ENCODE peak calls at places on chromosome 7, in nine cellular contexts. One of them, this sample, is unnamed.

GRCh38 chr7:108165726-108166125 is 35.6 kb upstream of the LAMB4 start:
- DNase-seq in lower lobe of right lung: no peak
- DNase-seq in Karpas-422: no peak
- DNase-seq in BJ: no peak
- DNase-seq in GM23248: no peak
- DNase-seq in SJSA1: no peak
- DNase-seq in mesendoderm: no peak
- DNase-seq in GM06990: no peak
- DNase-seq in heart right ventricle: no peak
- DNase-seq in this sample: no peak

GRCh38 chr7:101727184-101727583 is 90.2 kb upstream of the CUX1 start:
- DNase-seq in GM23248: no peak
- DNase-seq in SJSA1: no peak
- DNase-seq in lower lobe of right lung: no peak
- DNase-seq in BJ: no peak
- DNase-seq in Karpas-422: no peak
- DNase-seq in mesendoderm: no peak
- DNase-seq in heart right ventricle: no peak
- DNase-seq in GM06990: no peak
- DNase-seq in this sample: no peak

GRCh38 chr7:7920056-7920455 is 48.5 kb upstream of the GLCCI1 start:
- DNase-seq in GM06990: no peak
- DNase-seq in BJ: no peak
- DNase-seq in mesendoderm: no peak
- DNase-seq in lower lobe of right lung: no peak
- DNase-seq in heart right ventricle: no peak
- DNase-seq in SJSA1: no peak
- DNase-seq in Karpas-422: no peak
- DNase-seq in GM23248: no peak
- DNase-seq in this sample: no peak

GRCh38 chr7:128000854-128001265 is 30.4 kb downstream of the LRRC4 start:
- DNase-seq in SJSA1: no peak
- DNase-seq in lower lobe of right lung: no peak
- DNase-seq in GM06990: peak; percentile 17
- DNase-seq in BJ: no peak
- DNase-seq in GM23248: no peak
- DNase-seq in mesendoderm: no peak
- DNase-seq in Karpas-422: no peak
- DNase-seq in heart right ventricle: no peak
- DNase-seq in this sample: no peak

GRCh38 chr7:137443616-137444015 is 100.1 kb upstream of the PTN start:
- DNase-seq in SJSA1: no peak
- DNase-seq in GM06990: no peak
- DNase-seq in GM23248: peak; percentile 66
- DNase-seq in BJ: no peak
- DNase-seq in heart right ventricle: no peak
- DNase-seq in mesendoderm: no peak
- DNase-seq in lower lobe of right lung: no peak
- DNase-seq in Karpas-422: peak; percentile 35
- DNase-seq in this sample: no peak

GRCh38 chr7:102439963-102440795 is 6.8 kb downstream of the ORAI2 start:
- DNase-seq in mesendoderm: peak; percentile 89
- DNase-seq in GM06990: no peak
- DNase-seq in BJ: peak; percentile 19
- DNase-seq in heart right ventricle: peak; percentile 76
- DNase-seq in GM23248: peak; percentile 78
- DNase-seq in SJSA1: peak; percentile 86
- DNase-seq in Karpas-422: no peak
- DNase-seq in lower lobe of right lung: no peak
- DNase-seq in this sample: peak; percentile 33

GRCh38 chr7:149562602-149563001 is 65.0 kb upstream of the ZNF746 start:
- DNase-seq in GM23248: peak; percentile 70
- DNase-seq in BJ: no peak
- DNase-seq in heart right ventricle: no peak
- DNase-seq in Karpas-422: no peak
- DNase-seq in lower lobe of right lung: no peak
- DNase-seq in GM06990: no peak
- DNase-seq in SJSA1: no peak
- DNase-seq in mesendoderm: no peak
- DNase-seq in this sample: no peak

GRCh38 chr7:152572101-152572500 is 103.8 kb downstream of the XRCC2 start:
- DNase-seq in BJ: no peak
- DNase-seq in mesendoderm: no peak
- DNase-seq in SJSA1: no peak
- DNase-seq in lower lobe of right lung: no peak
- DNase-seq in Karpas-422: no peak
- DNase-seq in GM06990: no peak
- DNase-seq in GM23248: peak; percentile 15
- DNase-seq in heart right ventricle: no peak
- DNase-seq in this sample: no peak

GRCh38 chr7:76126632-76127031 is 75.1 kb upstream of the SRRM3 start:
- DNase-seq in heart right ventricle: no peak
- DNase-seq in mesendoderm: no peak
- DNase-seq in SJSA1: no peak
- DNase-seq in GM06990: no peak
- DNase-seq in lower lobe of right lung: no peak
- DNase-seq in Karpas-422: no peak
- DNase-seq in GM23248: no peak
- DNase-seq in BJ: no peak
- DNase-seq in this sample: no peak

GRCh38 chr7:42175834-42176745 is 60.9 kb downstream of the GLI3 start:
- DNase-seq in heart right ventricle: no peak
- DNase-seq in mesendoderm: no peak
- DNase-seq in lower lobe of right lung: no peak
- DNase-seq in SJSA1: no peak
- DNase-seq in GM06990: no peak
- DNase-seq in GM23248: peak; percentile 7
- DNase-seq in Karpas-422: no peak
- DNase-seq in BJ: no peak
- DNase-seq in this sample: no peak

GRCh38 chr7:1458676-1459511 is at the start of gene MICALL2:
- DNase-seq in GM06990: no peak
- DNase-seq in lower lobe of right lung: peak; percentile 83
- DNase-seq in SJSA1: peak; percentile 92
- DNase-seq in Karpas-422: no peak
- DNase-seq in BJ: no peak
- DNase-seq in mesendoderm: peak; percentile 51
- DNase-seq in GM23248: peak; percentile 97
- DNase-seq in heart right ventricle: peak; percentile 83
- DNase-seq in this sample: peak; percentile 89

GRCh38 chr7:86939197-86939814 is 120.1 kb downstream of the ELAPOR2 start:
- DNase-seq in lower lobe of right lung: no peak
- DNase-seq in SJSA1: peak; percentile 38
- DNase-seq in mesendoderm: peak; percentile 86
- DNase-seq in heart right ventricle: no peak
- DNase-seq in BJ: peak; percentile 20
- DNase-seq in GM06990: peak; percentile 52
- DNase-seq in Karpas-422: peak; percentile 89
- DNase-seq in GM23248: peak; percentile 70
- DNase-seq in this sample: no peak

GRCh38 chr7:18049262-18049661 is 21.6 kb upstream of the PRPS1L1 start:
- DNase-seq in GM06990: no peak
- DNase-seq in lower lobe of right lung: no peak
- DNase-seq in mesendoderm: no peak
- DNase-seq in Karpas-422: no peak
- DNase-seq in GM23248: no peak
- DNase-seq in BJ: no peak
- DNase-seq in heart right ventricle: no peak
- DNase-seq in SJSA1: no peak
- DNase-seq in this sample: no peak

GRCh38 chr7:40808409-40808942 is 673.7 kb downstream of the SUGCT start:
- DNase-seq in lower lobe of right lung: no peak
- DNase-seq in heart right ventricle: no peak
- DNase-seq in Karpas-422: no peak
- DNase-seq in GM06990: no peak
- DNase-seq in SJSA1: peak; percentile 97
- DNase-seq in mesendoderm: peak; percentile 4
- DNase-seq in GM23248: peak; percentile 97
- DNase-seq in BJ: peak; percentile 98
- DNase-seq in this sample: peak; percentile 69

GRCh38 chr7:107982918-107983389 is 20.0 kb downstream of the LAMB1 start:
- DNase-seq in lower lobe of right lung: no peak
- DNase-seq in heart right ventricle: no peak
- DNase-seq in Karpas-422: no peak
- DNase-seq in SJSA1: no peak
- DNase-seq in mesendoderm: no peak
- DNase-seq in GM23248: peak; percentile 33
- DNase-seq in GM06990: no peak
- DNase-seq in BJ: peak; percentile 70
- DNase-seq in this sample: peak; percentile 16

GRCh38 chr7:47535033-47535703 is 46.7 kb downstream of the TNS3 start:
- DNase-seq in BJ: no peak
- DNase-seq in GM23248: peak; percentile 34
- DNase-seq in GM06990: no peak
- DNase-seq in mesendoderm: no peak
- DNase-seq in lower lobe of right lung: no peak
- DNase-seq in heart right ventricle: no peak
- DNase-seq in SJSA1: no peak
- DNase-seq in Karpas-422: no peak
- DNase-seq in this sample: no peak

GRCh38 chr7:47534322-47535032 is 47.4 kb downstream of the TNS3 start:
- DNase-seq in BJ: no peak
- DNase-seq in GM06990: no peak
- DNase-seq in lower lobe of right lung: no peak
- DNase-seq in mesendoderm: peak; percentile 75
- DNase-seq in Karpas-422: peak; percentile 67
- DNase-seq in heart right ventricle: no peak
- DNase-seq in GM23248: peak; percentile 47
- DNase-seq in SJSA1: no peak
- DNase-seq in this sample: no peak

GRCh38 chr7:47536705-47537611 is 45.0 kb downstream of the TNS3 start:
- DNase-seq in mesendoderm: peak; percentile 66
- DNase-seq in Karpas-422: no peak
- DNase-seq in BJ: peak; percentile 58
- DNase-seq in GM06990: no peak
- DNase-seq in SJSA1: peak; percentile 75
- DNase-seq in GM23248: peak; percentile 87
- DNase-seq in lower lobe of right lung: peak; percentile 63
- DNase-seq in heart right ventricle: peak; percentile 61
- DNase-seq in this sample: no peak

GRCh38 chr7:47537716-47538640 is 43.9 kb downstream of the TNS3 start:
- DNase-seq in Karpas-422: no peak
- DNase-seq in mesendoderm: no peak
- DNase-seq in GM06990: no peak
- DNase-seq in SJSA1: peak; percentile 80
- DNase-seq in BJ: no peak
- DNase-seq in GM23248: peak; percentile 9
- DNase-seq in heart right ventricle: no peak
- DNase-seq in lower lobe of right lung: no peak
- DNase-seq in this sample: no peak

GRCh38 chr7:47535704-47536628 is 45.9 kb downstream of the TNS3 start:
- DNase-seq in SJSA1: no peak
- DNase-seq in GM06990: no peak
- DNase-seq in BJ: no peak
- DNase-seq in lower lobe of right lung: no peak
- DNase-seq in mesendoderm: peak; percentile 52
- DNase-seq in Karpas-422: no peak
- DNase-seq in heart right ventricle: no peak
- DNase-seq in GM23248: peak; percentile 24
- DNase-seq in this sample: no peak
- H3K4me3 ChIP-seq in SJSA1: peak overlapping the region; percentile 47
- H3K4me3 ChIP-seq in GM06990: no peak overlapping the region
- H3K4me3 ChIP-seq in BJ: peak overlapping the region; percentile 67
- H3K4me3 ChIP-seq in lower lobe of right lung: no peak overlapping the region
- H3K4me3 ChIP-seq in mesendoderm: no peak overlapping the region
- H3K4me3 ChIP-seq in Karpas-422: no peak overlapping the region
- H3K4me3 ChIP-seq in heart right ventricle: peak overlapping the region; percentile 56
- H3K4me3 ChIP-seq in GM23248: peak overlapping the region; percentile 67
- H3K4me3 ChIP-seq in this sample: no peak overlapping the region

DNA sequence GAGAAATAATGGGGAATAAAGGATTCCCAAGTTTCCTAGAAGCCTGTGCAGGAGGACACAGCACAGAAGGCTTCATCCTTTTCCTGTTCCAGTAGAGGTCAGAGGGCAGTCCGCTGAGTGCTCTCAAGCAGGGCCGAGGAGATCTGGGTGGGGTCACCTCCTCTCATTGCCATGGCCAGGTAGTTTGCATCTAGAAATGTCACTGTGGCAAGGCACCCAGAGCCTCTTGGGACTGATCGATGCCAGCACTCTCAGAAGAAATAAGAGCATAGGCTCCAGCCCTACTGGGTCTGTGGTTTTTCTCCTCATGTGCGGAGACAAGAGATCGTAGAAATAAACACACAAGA is 7.9 kb downstream of the NUB1 start:
- DNase-seq in GM06990: peak; percentile 59
- DNase-seq in heart right ventricle: no peak
- DNase-seq in lower lobe of right lung: no peak
- DNase-seq in mesendoderm: no peak
- DNase-seq in BJ: no peak
- DNase-seq in GM23248: no peak
- DNase-seq in Karpas-422: peak; percentile 81
- DNase-seq in SJSA1: no peak
- DNase-seq in this sample: no peak
- H3K27me3 ChIP-seq in GM06990: no peaks in the 10 kb centered on the region
- H3K27me3 ChIP-seq in heart right ventricle: no peaks in the 10 kb centered on the region
- H3K27me3 ChIP-seq in lower lobe of right lung: no peaks in the 10 kb centered on the region
- H3K27me3 ChIP-seq in mesendoderm: no peaks in the 10 kb centered on the region
- H3K27me3 ChIP-seq in BJ: no peaks in the 10 kb centered on the region
- H3K27me3 ChIP-seq in GM23248: no peaks in the 10 kb centered on the region
- H3K27me3 ChIP-seq in Karpas-422: no peaks in the 10 kb centered on the region
- H3K27me3 ChIP-seq in SJSA1: no peaks in the 10 kb centered on the region
- H3K27me3 ChIP-seq in this sample: no peaks in the 10 kb centered on the region

GRCh38 chr7:14745076-14745475 is 157.5 kb downstream of the DGKB start:
- DNase-seq in GM06990: no peak
- DNase-seq in BJ: no peak
- DNase-seq in heart right ventricle: no peak
- DNase-seq in lower lobe of right lung: no peak
- DNase-seq in mesendoderm: no peak
- DNase-seq in Karpas-422: no peak
- DNase-seq in SJSA1: no peak
- DNase-seq in GM23248: no peak
- DNase-seq in this sample: no peak
- H3K36me3 ChIP-seq in GM06990: no peaks in the 10 kb centered on the region
- H3K36me3 ChIP-seq in BJ: no peaks in the 10 kb centered on the region
- H3K36me3 ChIP-seq in heart right ventricle: no peaks in the 10 kb centered on the region
- H3K36me3 ChIP-seq in lower lobe of right lung: no peaks in the 10 kb centered on the region
- H3K36me3 ChIP-seq in mesendoderm: no peaks in the 10 kb centered on the region
- H3K36me3 ChIP-seq in Karpas-422: no peaks in the 10 kb centered on the region
- H3K36me3 ChIP-seq in SJSA1: no peaks in the 10 kb centered on the region
- H3K36me3 ChIP-seq in GM23248: no peaks in the 10 kb centered on the region
- H3K36me3 ChIP-seq in this sample: no peaks in the 10 kb centered on the region

GRCh38 chr7:26334171-26334570 is 42.5 kb downstream of the SNX10 start:
- DNase-seq in heart right ventricle: no peak
- DNase-seq in Karpas-422: no peak
- DNase-seq in mesendoderm: no peak
- DNase-seq in lower lobe of right lung: no peak
- DNase-seq in GM06990: no peak
- DNase-seq in SJSA1: no peak
- DNase-seq in GM23248: no peak
- DNase-seq in BJ: no peak
- DNase-seq in this sample: no peak
- H3K4me3 ChIP-seq in heart right ventricle: no peak overlapping the region
- H3K4me3 ChIP-seq in Karpas-422: no peak overlapping the region
- H3K4me3 ChIP-seq in mesendoderm: no peak overlapping the region
- H3K4me3 ChIP-seq in lower lobe of right lung: no peak overlapping the region
- H3K4me3 ChIP-seq in GM06990: no peak overlapping the region
- H3K4me3 ChIP-seq in SJSA1: no peak overlapping the region
- H3K4me3 ChIP-seq in GM23248: no peak overlapping the region
- H3K4me3 ChIP-seq in BJ: no peak overlapping the region
- H3K4me3 ChIP-seq in this sample: no peak overlapping the region

GRCh38 chr7:117248810-117249209 is 74.0 kb downstream of the WNT2 start:
- DNase-seq in BJ: no peak
- DNase-seq in mesendoderm: no peak
- DNase-seq in GM06990: no peak
- DNase-seq in lower lobe of right lung: no peak
- DNase-seq in heart right ventricle: no peak
- DNase-seq in SJSA1: no peak
- DNase-seq in Karpas-422: no peak
- DNase-seq in GM23248: peak; percentile 20
- DNase-seq in this sample: peak; percentile 56
- H3K27me3 ChIP-seq in BJ: no peaks in the 10 kb centered on the region
- H3K27me3 ChIP-seq in mesendoderm: no peaks in the 10 kb centered on the region
- H3K27me3 ChIP-seq in GM06990: no peaks in the 10 kb centered on the region
- H3K27me3 ChIP-seq in lower lobe of right lung: no peaks in the 10 kb centered on the region
- H3K27me3 ChIP-seq in heart right ventricle: no peaks in the 10 kb centered on the region
- H3K27me3 ChIP-seq in SJSA1: no peaks in the 10 kb centered on the region
- H3K27me3 ChIP-seq in Karpas-422: no peaks in the 10 kb centered on the region
- H3K27me3 ChIP-seq in GM23248: no peaks in the 10 kb centered on the region
- H3K27me3 ChIP-seq in this sample: no peaks in the 10 kb centered on the region

This sample was measured in MG63.